ENCODE peak calls at places on chromosomes 4 and X, in four cellular contexts. W is fibroblast of the aortic adventitia, E is foreskin fibroblast, L is neural progenitor cell. Q is an unnamed sample.
A peak's percentile ranks its signal among the peaks of the same experiment; 100 is the strongest.

GRCh38 chr4:8817813-8818062 is 53.9 kb downstream of the HMX1 start:
- DNase-seq in E (no peak), L (no peak), W (no peak), Q (no peak)

GRCh38 chr4:7266525-7267292 is 74.4 kb downstream of the SORCS2 start:
- DNase-seq in W (peak; percentile 56), L (no peak), E (peak; percentile 55), Q (peak; percentile 40)

GRCh38 chr4:77073981-77074865 is 1.6 kb downstream of the CCNI start:
- DNase-seq in W (peak; percentile 24), L (peak; percentile 4), E (no peak), Q (no peak)

GRCh38 chr4:84503495-84504437 is 4.7 kb upstream of the NKX6-1 start:
- DNase-seq in W (peak; percentile 75), E (peak; percentile 56), L (peak; percentile 90), Q (peak; percentile 60)

GRCh38 chr4:173748353-173748752 is 218.3 kb upstream of the HAND2 start:
- DNase-seq in L (no peak), W (peak; percentile 73), E (no peak), Q (no peak)

GRCh38 chr4:54784188-54784671 is 126.5 kb downstream of the KIT start:
- DNase-seq in L (no peak), E (peak; percentile 88), W (peak; percentile 92), Q (peak; percentile 54)

GRCh38 chr4:10461091-10461849 is 4.0 kb upstream of the ZNF518B start:
- DNase-seq in L (peak; percentile 91), W (peak; percentile 45), E (peak; percentile 50), Q (peak; percentile 6)

GRCh38 chr4:26624042-26624441 is 40.2 kb downstream of the TBC1D19 start:
- DNase-seq in E (peak; percentile 12), W (no peak), L (no peak), Q (no peak)

GRCh38 chrX:77556276-77556675 is 109.1 kb downstream of the FGF16 start:
- DNase-seq in L (no peak), W (no peak), E (no peak), Q (no peak)

GRCh38 chr4:140851032-140851636 is 94.9 kb upstream of the TBC1D9 start:
- DNase-seq in E (peak; percentile 45), W (peak; percentile 80), L (peak; percentile 80), Q (peak; percentile 59)

GRCh38 chr4:25552580-25553271 is 102.9 kb upstream of the SLC34A2 start:
- DNase-seq in L (no peak), E (no peak), W (no peak), Q (no peak)

DNA sequence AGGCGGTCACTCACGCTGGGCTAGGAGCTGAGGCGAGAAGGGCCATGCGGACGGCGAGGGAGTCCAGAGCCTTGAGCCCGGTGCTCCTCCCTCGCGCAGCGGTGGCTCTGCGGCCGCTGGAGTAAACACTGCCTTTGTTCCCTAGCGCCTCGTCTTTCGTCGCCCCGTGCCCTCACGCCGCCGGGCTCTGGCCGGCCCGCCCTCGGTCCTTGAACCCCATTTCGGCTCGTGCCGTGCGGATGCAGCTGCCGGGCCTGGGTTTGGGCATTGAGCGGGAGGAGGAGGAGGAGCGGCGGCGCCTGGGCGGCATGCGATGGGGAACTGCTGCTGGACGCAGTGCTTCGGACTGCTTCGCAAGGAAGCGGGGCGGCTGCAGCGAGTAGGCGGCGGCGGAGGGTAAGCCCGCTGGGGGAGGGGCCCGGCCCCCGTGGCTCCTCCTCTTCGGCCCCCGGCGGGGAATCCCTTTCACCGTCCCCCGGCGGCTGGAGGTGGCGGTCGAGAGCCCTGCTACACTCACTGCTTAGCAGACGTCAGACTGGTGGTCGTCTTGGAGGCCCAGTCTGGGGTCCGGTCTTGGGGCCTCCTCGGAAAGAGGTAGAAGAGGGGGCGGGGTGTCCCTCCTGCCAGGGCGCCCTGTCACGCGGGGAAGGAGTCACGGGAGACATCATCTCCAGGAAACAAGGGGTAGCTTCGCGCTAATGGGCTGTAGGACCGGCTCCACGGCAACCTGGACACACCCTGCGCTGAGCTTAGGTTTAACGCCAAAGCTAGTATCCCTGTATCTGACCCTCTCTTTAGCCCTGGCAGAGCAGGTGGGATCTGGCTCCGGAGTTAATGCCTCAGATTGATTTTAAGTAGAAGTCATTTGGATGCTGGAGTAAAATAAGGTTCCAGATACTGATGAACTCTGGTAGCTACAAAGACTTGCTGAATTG is at the start of gene AP1AR:
- DNase-seq in L (peak; percentile 96), E (peak; percentile 80), W (peak; percentile 61), Q (peak; percentile 38)
- TF ChIP-seq CTCF in L (peak; percentile 52), E (peak; percentile 20), W (peak; percentile 61), Q (peak; percentile 50)

GRCh38 chr4:121464854-121465253 is 84.0 kb upstream of the QRFPR start:
- DNase-seq in W (no peak), E (no peak), L (no peak), Q (no peak)
- TF ChIP-seq CTCF in W (no peak), E (no peak), L (peak; percentile 18), Q (no peak)

GRCh38 chr4:73257242-73257994 is 1.2 kb downstream of the ANKRD17 start:
- DNase-seq in E (peak; percentile 75), W (peak; percentile 90), L (peak; percentile 65), Q (peak; percentile 81)

GRCh38 chr4:73258668-73259551 is at the start of gene ANKRD17:
- DNase-seq in L (peak; percentile 96), W (peak; percentile 94), E (peak; percentile 91), Q (peak; percentile 85)

GRCh38 chr4:73259552-73260140 is 1.0 kb upstream of the ANKRD17 start:
- DNase-seq in L (no peak), E (no peak), W (no peak), Q (no peak)

GRCh38 chr4:73257995-73258667 is 467 bp downstream of the ANKRD17 start:
- DNase-seq in L (no peak), W (peak; percentile 29), E (peak; percentile 29), Q (no peak)
- TF ChIP-seq CTCF in L (peak; percentile 43), W (peak; percentile 2), E (no peak), Q (no peak)

DNA sequence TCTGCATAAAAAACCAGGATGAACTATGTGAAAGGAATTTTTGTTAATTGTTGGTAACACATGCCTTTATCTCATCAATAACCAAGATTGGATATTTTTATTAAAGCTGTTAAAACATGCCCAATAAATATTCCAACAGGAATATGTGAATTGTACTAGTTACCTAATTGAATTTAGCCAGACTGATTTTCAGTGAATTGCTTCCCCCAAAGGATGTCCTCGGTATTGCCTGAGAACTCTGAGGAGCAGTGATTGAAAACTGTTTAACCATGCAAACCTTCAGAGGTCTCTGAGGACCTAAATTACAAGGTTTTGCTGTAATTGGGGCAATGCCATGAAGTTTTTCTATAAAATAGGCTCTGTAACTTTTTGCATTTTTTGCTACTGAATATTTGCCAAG is 66.6 kb downstream of the BLTP1 start:
- DNase-seq in E (no peak), W (peak; percentile 16), L (peak; percentile 42), Q (no peak)
- TF ChIP-seq CTCF in E (no peak), W (peak; percentile 51), L (peak; percentile 46), Q (peak; percentile 60)

DNA sequence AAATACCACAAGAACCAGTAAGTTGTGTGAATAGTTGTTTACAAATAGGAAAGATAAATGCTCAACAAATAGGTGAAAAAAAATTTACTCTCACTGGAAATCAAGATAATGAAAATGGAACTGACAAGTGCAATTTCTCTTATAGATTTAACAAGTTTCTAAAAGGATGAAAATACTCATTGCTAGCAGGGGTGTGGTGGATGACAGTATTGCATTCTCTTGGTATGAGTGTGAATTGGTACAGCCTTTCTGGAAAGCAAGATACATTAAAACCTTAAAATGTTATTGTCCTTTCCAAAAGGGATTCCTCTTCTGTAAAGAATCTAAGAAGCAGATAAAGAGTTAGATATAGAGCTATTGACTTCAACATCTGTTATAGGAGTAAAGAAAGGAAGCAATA is 240.0 kb upstream of the RPS6KA3 start:
- DNase-seq in E (no peak), L (no peak), W (no peak), Q (no peak)
- TF ChIP-seq CTCF in E (no peak), L (no peak), W (peak; percentile 11), Q (no peak)

GRCh38 chr4:23038626-23039245 is 346.0 kb downstream of the GBA3 start:
- DNase-seq in E (no peak), L (no peak), W (no peak), Q (no peak)
- TF ChIP-seq CTCF in E (no peak), L (no peak), W (no peak), Q (no peak)

Q was measured in astrocyte of the cerebellum.